ENCODE peak calls at places on chromosome 6, in five cellular contexts. O is H1, Z is K562, G is GM12878, H is HepG2. Y is an unnamed sample.

GRCh38 chr6:15066433-15067337 is 179.2 kb upstream of the JARID2 start:
- DNase-seq in O (no peak), Z (peak), G (no peak), H (no peak), Y (no peak)

GRCh38 chr6:29301401-29301800 is at the start of gene OR14J1:
- DNase-seq in O (no peak), Z (no peak), G (no peak), H (no peak), Y (no peak)

GRCh38 chr6:87237804-87238203 is 82.4 kb downstream of the ZNF292 start:
- DNase-seq in O (no peak), Z (peak), G (no peak), H (peak), Y (peak)

GRCh38 chr6:145752638-145753037 is 17.3 kb upstream of the EPM2A start:
- DNase-seq in O (no peak), Z (no peak), G (no peak), H (no peak), Y (no peak)

GRCh38 chr6:145929037-145929633 is 35.0 kb downstream of the SHPRH start:
- DNase-seq in O (no peak), Z (peak), G (no peak), H (peak), Y (peak)

GRCh38 chr6:15088904-15089568 is 156.8 kb upstream of the JARID2 start:
- DNase-seq in O (no peak), Z (peak), G (no peak), H (no peak), Y (no peak)

GRCh38 chr6:16762547-16763477 is 1.6 kb upstream of the ATXN1 start:
- DNase-seq in O (no peak), Z (peak), G (no peak), H (peak), Y (peak)

GRCh38 chr6:43742931-43743632 is 26.9 kb upstream of the VEGFA start:
- DNase-seq in O (no peak), Z (no peak), G (no peak), H (no peak), Y (no peak)

GRCh38 chr6:139338845-139339244 is 35.6 kb downstream of the CITED2 start:
- DNase-seq in O (no peak), Z (no peak), G (no peak), H (no peak), Y (no peak)

GRCh38 chr6:47138046-47138445 is 95.9 kb upstream of the ADGRF1 start:
- DNase-seq in O (no peak), Z (no peak), G (no peak), H (no peak), Y (no peak)

GRCh38 chr6:167225903-167226508 is 65.1 kb upstream of the UNC93A start:
- DNase-seq in O (no peak), Z (no peak), G (no peak), H (no peak), Y (no peak)

GRCh38 chr6:166598441-166599138 is 12.1 kb upstream of the RAMACL start:
- DNase-seq in O (no peak), Z (no peak), G (no peak), H (no peak), Y (no peak)

GRCh38 chr6:20129290-20130088 is 82.8 kb downstream of the MBOAT1 start:
- DNase-seq in O (no peak), Z (no peak), G (no peak), H (no peak), Y (no peak)

GRCh38 chr6:13666194-13667105 is 45.2 kb downstream of the RANBP9 start:
- DNase-seq in O (no peak), Z (peak), G (no peak), H (no peak), Y (no peak)

GRCh38 chr6:9699890-9700289 is 715.0 kb downstream of the TFAP2A start:
- DNase-seq in O (no peak), Z (no peak), G (no peak), H (no peak), Y (no peak)

GRCh38 chr6:165205632-165206031 is 103.8 kb downstream of the C6orf118 start:
- DNase-seq in O (no peak), Z (no peak), G (no peak), H (no peak), Y (no peak)

GRCh38 chr6:14655990-14656640 is 538.5 kb downstream of the CD83 start:
- DNase-seq in O (no peak), Z (no peak), G (no peak), H (no peak), Y (no peak)

GRCh38 chr6:89122625-89123024 is 4.8 kb upstream of the SRSF12 start:
- DNase-seq in O (no peak), Z (no peak), G (no peak), H (peak), Y (no peak)

GRCh38 chr6:13466304-13467215 is 20.8 kb downstream of the GFOD1 start:
- DNase-seq in O (no peak), Z (no peak), G (no peak), H (no peak), Y (no peak)

GRCh38 chr6:111884068-111884467 is 10.8 kb upstream of the FYN start:
- DNase-seq in O (no peak), Z (no peak), G (no peak), H (no peak), Y (no peak)

GRCh38 chr6:100880901-100881706 is at the start of gene ASCC3:
- DNase-seq in O (peak), Z (peak), G (peak), H (peak), Y (peak)

GRCh38 chr6:128246472-128246871 is 273.9 kb downstream of the PTPRK start:
- DNase-seq in O (no peak), Z (no peak), G (no peak), H (no peak), Y (no peak)

GRCh38 chr6:127207591-127208120 is 59.0 kb upstream of the RNF146 start:
- DNase-seq in O (no peak), Z (no peak), G (no peak), H (no peak), Y (no peak)

GRCh38 chr6:126148853-126149252 is 162.5 kb downstream of the TRMT11 start:
- DNase-seq in O (no peak), Z (no peak), G (no peak), H (no peak), Y (no peak)

GRCh38 chr6:111686249-111686997 is 80.7 kb upstream of the TRAF3IP2 start:
- DNase-seq in O (no peak), Z (no peak), G (no peak), H (no peak), Y (no peak)

GRCh38 chr6:753486-753885 is 60.5 kb upstream of the EXOC2 start:
- DNase-seq in O (no peak), Z (no peak), G (no peak), H (no peak), Y (no peak)

GRCh38 chr6:754202-754601 is 61.3 kb upstream of the EXOC2 start:
- DNase-seq in O (no peak), Z (no peak), G (no peak), H (peak), Y (no peak)

GRCh38 chr6:747921-748320 is 55.0 kb upstream of the EXOC2 start:
- DNase-seq in O (no peak), Z (no peak), G (no peak), H (no peak), Y (no peak)

GRCh38 chr6:752438-752837 is 59.5 kb upstream of the EXOC2 start:
- DNase-seq in O (no peak), Z (no peak), G (no peak), H (no peak), Y (no peak)

DNA sequence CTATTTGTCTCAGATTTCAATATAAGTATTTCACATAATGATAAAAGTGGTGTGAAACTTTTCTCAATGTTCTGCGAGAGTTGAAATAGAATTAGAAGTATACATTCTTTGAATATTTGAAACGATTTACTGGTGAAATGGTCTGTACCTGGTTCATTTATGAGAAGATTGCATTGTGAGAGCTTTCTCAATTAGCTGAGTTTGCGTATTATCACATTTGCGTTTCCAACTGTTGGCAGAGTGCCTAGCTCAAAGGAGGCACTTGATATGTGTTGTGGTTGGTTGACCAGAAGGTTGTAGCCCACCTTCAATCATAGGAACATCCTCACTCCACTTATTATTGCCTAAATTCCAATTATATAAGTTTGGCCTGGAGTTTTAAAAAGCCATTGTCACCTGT is 58.8 kb upstream of the EXOC2 start:
- DNase-seq in O (no peak), Z (no peak), G (no peak), H (no peak), Y (no peak)
- TF ChIP-seq KDM1A in O (no peak), Z (no peak), G (no peak), H (no peak), Y (no peak)

GRCh38 chr6:144378437-144378836 is 93.3 kb downstream of the UTRN start:
- DNase-seq in O (no peak), Z (no peak), G (no peak), H (no peak), Y (no peak)
- TF ChIP-seq KDM1A in O (no peak), Z (no peak), G (no peak), H (no peak), Y (no peak)

GRCh38 chr6:149716584-149716983 is 1.3 kb downstream of the LATS1 start:
- DNase-seq in O (no peak), Z (no peak), G (no peak), H (no peak), Y (peak)
- TF ChIP-seq KDM1A in O (no peak), Z (no peak), G (no peak), H (no peak), Y (no peak)

GRCh38 chr6:170026272-170027110 is 264.4 kb downstream of the DLL1 start:
- DNase-seq in O (no peak), Z (no peak), G (no peak), H (no peak), Y (no peak)
- TF ChIP-seq KDM1A in O (no peak), Z (no peak), G (no peak), H (no peak), Y (no peak)

GRCh38 chr6:42217523-42218367 is at the start of gene MRPS10:
- DNase-seq in O (peak), Z (peak), G (peak), H (peak), Y (peak)
- TF ChIP-seq KDM1A in O (peak), Z (peak), G (no peak), H (peak), Y (no peak)

DNA sequence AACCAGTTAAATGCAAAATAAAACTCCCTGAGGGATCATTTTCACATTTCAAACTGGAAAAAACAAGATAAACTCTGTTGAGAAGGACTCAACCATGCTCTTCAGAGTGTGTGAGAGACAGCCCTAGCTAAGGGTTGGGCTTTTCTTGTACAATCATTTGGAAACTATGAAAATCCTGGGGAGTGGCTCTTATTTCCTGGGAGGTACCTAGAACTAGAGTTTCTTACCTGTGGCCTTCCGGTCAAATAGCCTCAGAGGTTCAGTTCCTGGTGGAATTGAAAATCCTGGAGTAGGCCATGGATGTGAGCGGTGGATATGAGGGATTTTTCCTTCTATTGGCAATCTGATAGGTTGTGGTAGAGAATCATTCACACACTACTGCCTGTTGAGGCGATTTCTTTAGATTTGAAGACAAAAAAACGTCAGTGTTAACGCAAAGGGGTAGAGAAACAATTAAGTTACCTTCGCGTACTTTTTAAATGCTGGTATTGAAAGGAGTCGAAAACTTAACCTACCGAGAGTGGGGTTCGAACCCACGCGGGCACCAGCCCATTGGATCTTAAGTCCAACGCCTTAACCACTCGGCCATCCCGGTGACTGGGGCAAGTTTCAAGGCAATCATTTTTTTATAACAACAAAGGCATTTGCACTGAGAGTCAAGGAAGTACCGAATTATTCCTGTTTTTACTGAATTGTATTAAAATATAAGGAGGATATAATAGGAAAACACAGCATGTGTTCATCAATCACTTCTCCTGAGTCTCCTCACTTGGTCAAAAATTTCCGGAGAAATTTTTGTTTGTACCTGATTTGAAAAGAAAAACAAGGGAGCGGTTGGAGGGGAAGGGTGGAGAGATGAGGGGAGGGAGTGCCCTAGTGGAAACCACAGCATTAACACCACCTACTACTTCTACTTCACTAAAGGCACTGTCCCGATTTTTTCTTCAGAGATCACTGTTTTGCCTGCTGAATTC is 191.3 kb downstream of the OR2B2 start:
- DNase-seq in O (peak), Z (peak), G (no peak), H (peak), Y (peak)
- TF ChIP-seq KDM1A in O (no peak), Z (peak), G (no peak), H (no peak), Y (no peak)

GRCh38 chr6:107310362-107310761 is 149.0 kb downstream of the PDSS2 start:
- DNase-seq in O (no peak), Z (no peak), G (no peak), H (no peak), Y (no peak)

GRCh38 chr6:107308676-107309075 is 150.7 kb downstream of the PDSS2 start:
- DNase-seq in O (no peak), Z (no peak), G (no peak), H (no peak), Y (no peak)

GRCh38 chr6:107305391-107305790 is 154.0 kb downstream of the PDSS2 start:
- DNase-seq in O (no peak), Z (no peak), G (no peak), H (no peak), Y (no peak)

GRCh38 chr6:107304421-107305025 is 154.8 kb downstream of the PDSS2 start:
- DNase-seq in O (no peak), Z (no peak), G (no peak), H (no peak), Y (no peak)
- TF ChIP-seq KDM1A in O (no peak), Z (no peak), G (no peak), H (no peak), Y (no peak)

DNA sequence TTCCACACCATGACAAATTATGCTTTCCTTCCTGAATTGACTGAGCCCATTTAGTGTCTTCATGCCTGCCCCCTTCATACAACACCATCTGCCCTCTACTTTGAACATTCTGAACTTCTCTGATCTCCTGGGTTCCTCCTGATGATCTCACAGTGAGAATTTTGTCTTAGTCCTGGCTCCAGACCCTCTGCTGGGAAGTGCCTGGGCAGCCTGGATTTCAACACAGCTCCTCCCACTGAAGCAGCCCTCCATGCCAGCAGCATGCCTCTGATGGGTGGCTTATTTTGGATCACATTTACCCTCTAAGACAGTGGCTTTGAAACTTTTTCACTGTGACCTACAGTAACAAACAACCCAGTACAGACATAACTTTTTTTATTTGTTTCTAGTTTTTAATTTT is 41.5 kb downstream of the DSE start:
- DNase-seq in O (no peak), Z (no peak), G (no peak), H (no peak), Y (no peak)
- TF ChIP-seq KDM1A in O (no peak), Z (no peak), G (no peak), H (no peak), Y (no peak)

DNA sequence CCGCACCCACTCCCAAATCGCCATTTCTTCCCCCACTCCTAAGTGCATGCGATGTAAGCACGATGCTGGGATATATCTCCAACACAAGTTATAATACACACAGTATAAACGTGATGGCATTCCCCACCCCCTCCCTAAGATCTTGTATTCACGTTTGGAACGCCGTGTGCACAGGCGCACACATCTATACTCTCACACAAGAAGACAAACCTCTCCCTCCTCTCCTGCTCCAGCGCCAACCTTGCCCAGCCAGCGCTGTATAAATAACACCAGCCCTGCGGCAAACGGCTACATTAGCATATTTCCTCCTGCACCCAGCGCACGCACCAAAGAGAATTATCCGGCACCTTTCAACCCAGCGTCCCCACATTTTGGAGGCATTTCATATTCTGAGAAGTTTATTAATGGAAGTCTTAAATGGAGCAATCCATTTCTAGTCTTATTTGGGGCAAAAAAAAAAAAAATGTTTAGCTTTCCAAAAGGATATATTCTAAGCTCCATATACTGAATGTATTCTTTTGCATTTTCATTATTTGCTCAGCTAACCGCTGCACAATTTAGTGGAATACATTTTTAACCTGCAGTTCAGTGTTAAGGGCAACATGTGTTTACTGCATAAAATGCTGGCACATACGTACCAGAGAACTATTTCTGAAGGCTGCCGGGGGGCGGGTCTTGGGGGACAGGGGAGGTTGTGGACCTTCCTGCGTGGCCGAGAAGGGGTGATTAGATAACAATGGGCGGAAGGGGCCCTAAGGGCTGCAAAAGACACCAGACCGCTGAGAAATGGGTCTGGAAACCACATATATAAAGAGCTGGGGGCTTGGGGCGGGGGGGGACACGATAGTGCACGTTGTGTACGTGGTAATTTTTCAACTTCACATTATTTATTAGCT is 1.1 kb upstream of the SLC22A23 start:
- DNase-seq in O (no peak), Z (peak), G (no peak), H (peak), Y (peak)
- TF ChIP-seq KDM1A in O (no peak), Z (no peak), G (no peak), H (no peak), Y (no peak)